ENCODE peak calls at places on chromosomes 16 and 17, in seven cellular contexts. O is neural progenitor cell, U is testis, J is brain microvascular endothelial cell, Q is bronchial epithelial cell, P is endodermal cell, T is tibial nerve. F is an unnamed sample.

GRCh38 chr16:16064874-16065384 is 115.5 kb downstream of the ABCC1 start:
- DNase-seq in O (no peak), U (no peak), J (no peak), Q (no peak), P (no peak), T (no peak), F (no peak)

GRCh38 chr16:5030251-5030870 is 3.4 kb downstream of the NAGPA start:
- DNase-seq in O (no peak), U (no peak), J (no peak), Q (no peak), P (no peak), T (no peak), F (no peak)

GRCh38 chr17:57675427-57675826 is 69.7 kb downstream of the CCDC182 start:
- DNase-seq in O (no peak), U (no peak), J (no peak), Q (no peak), P (no peak), T (no peak), F (no peak)

GRCh38 chr17:71966459-71967313 is 154.1 kb upstream of the SOX9 start:
- DNase-seq in O (no peak), U (no peak), J (no peak), Q (no peak), P (no peak), T (no peak), F (peak; percentile 11)

GRCh38 chr17:72588961-72589360 is 468.1 kb downstream of the SOX9 start:
- DNase-seq in O (no peak), U (peak; percentile 28), J (peak; percentile 40), Q (peak; percentile 98), P (no peak), T (no peak), F (no peak)

GRCh38 chr16:12901597-12902436 is at the start of gene SHISA9:
- DNase-seq in O (peak; percentile 85), U (no peak), J (no peak), Q (no peak), P (peak; percentile 74), T (no peak), F (peak; percentile 18)

GRCh38 chr17:51992864-51993413 is 165.6 kb downstream of the CA10 start:
- DNase-seq in O (no peak), U (no peak), J (no peak), Q (no peak), P (no peak), T (no peak), F (no peak)

GRCh38 chr17:1963250-1963649 is 61.9 kb downstream of the RTN4RL1 start:
- DNase-seq in O (no peak), U (no peak), J (no peak), Q (no peak), P (no peak), T (no peak), F (no peak)

GRCh38 chr16:87762071-87762571 is 3.7 kb downstream of the KLHDC4 start:
- DNase-seq in O (no peak), U (no peak), J (no peak), Q (no peak), P (no peak), T (no peak), F (no peak)

GRCh38 chr17:4623249-4623648 is 18.2 kb downstream of the ALOX15 start:
- DNase-seq in O (no peak), U (no peak), J (peak; percentile 45), Q (peak; percentile 87), P (no peak), T (no peak), F (no peak)

GRCh38 chr17:42067371-42068180 is 17.2 kb upstream of the C17orf113 start:
- DNase-seq in O (peak; percentile 77), U (peak; percentile 81), J (peak; percentile 46), Q (peak; percentile 28), P (peak; percentile 98), T (peak; percentile 66), F (peak; percentile 34)

GRCh38 chr16:53912155-53912554 is 208.2 kb downstream of the FTO start:
- DNase-seq in O (no peak), U (no peak), J (no peak), Q (peak; percentile 80), P (no peak), T (no peak), F (no peak)

GRCh38 chr16:29760567-29761279 is 14.9 kb upstream of the C16orf54 start:
- DNase-seq in O (no peak), U (no peak), J (no peak), Q (no peak), P (no peak), T (no peak), F (no peak)

GRCh38 chr17:48642059-48642842 is 16.1 kb upstream of the HOXB9 start:
- DNase-seq in O (peak; percentile 48), U (no peak), J (no peak), Q (no peak), P (peak; percentile 94), T (no peak), F (no peak)

GRCh38 chr16:83027973-83028372 is 401.2 kb downstream of the CDH13 start:
- DNase-seq in O (no peak), U (no peak), J (no peak), Q (no peak), P (no peak), T (no peak), F (no peak)

GRCh38 chr17:64741038-64741641 is 79.0 kb upstream of the SMURF2 start:
- DNase-seq in O (no peak), U (no peak), J (no peak), Q (no peak), P (no peak), T (no peak), F (peak; percentile 85)

GRCh38 chr16:22946433-22946832 is 132.5 kb downstream of the HS3ST2 start:
- DNase-seq in O (no peak), U (no peak), J (no peak), Q (peak; percentile 71), P (no peak), T (no peak), F (no peak)

GRCh38 chr17:40699880-40700279 is 3.7 kb downstream of the KRT24 start:
- DNase-seq in O (no peak), U (no peak), J (no peak), Q (no peak), P (no peak), T (no peak), F (no peak)

GRCh38 chr17:64084086-64084939 is 45.6 kb downstream of the ERN1 start:
- DNase-seq in O (no peak), U (no peak), J (no peak), Q (peak; percentile 81), P (no peak), T (no peak), F (peak; percentile 29)

GRCh38 chr16:22813223-22813945 is 578 bp upstream of the HS3ST2 start:
- DNase-seq in O (peak; percentile 94), U (peak; percentile 71), J (no peak), Q (peak; percentile 76), P (peak; percentile 97), T (no peak), F (peak; percentile 44)

GRCh38 chr16:28324235-28324886 is 32.0 kb downstream of the SBK1 start:
- DNase-seq in O (no peak), U (no peak), J (no peak), Q (peak; percentile 67), P (no peak), T (no peak), F (no peak)

GRCh38 chr16:1661826-1662225 is 16.3 kb upstream of the JPT2 start:
- DNase-seq in O (no peak), U (no peak), J (no peak), Q (no peak), P (no peak), T (no peak), F (no peak)

GRCh38 chr17:66904760-66905637 is 59.5 kb upstream of the CACNG4 start:
- DNase-seq in O (no peak), U (peak; percentile 60), J (peak; percentile 71), Q (peak; percentile 88), P (no peak), T (no peak), F (no peak)

GRCh38 chr17:83181991-83182619 is 102.7 kb downstream of the METRNL start:
- DNase-seq in O (no peak), U (no peak), J (no peak), Q (no peak), P (peak; percentile 35), T (peak; percentile 3), F (no peak)

GRCh38 chr17:79788989-79789942 is 7.6 kb downstream of the CBX8 start:
- DNase-seq in O (peak; percentile 91), U (no peak), J (no peak), Q (no peak), P (peak; percentile 97), T (no peak), F (no peak)
- H3K4me3 ChIP-seq in O (peak overlapping the region; percentile 54), U (peak overlapping the region; percentile 1), J (no peak overlapping the region), Q (no peak overlapping the region), P (peak overlapping the region; percentile 65), T (peak overlapping the region; percentile 19), F (no peak overlapping the region)

DNA sequence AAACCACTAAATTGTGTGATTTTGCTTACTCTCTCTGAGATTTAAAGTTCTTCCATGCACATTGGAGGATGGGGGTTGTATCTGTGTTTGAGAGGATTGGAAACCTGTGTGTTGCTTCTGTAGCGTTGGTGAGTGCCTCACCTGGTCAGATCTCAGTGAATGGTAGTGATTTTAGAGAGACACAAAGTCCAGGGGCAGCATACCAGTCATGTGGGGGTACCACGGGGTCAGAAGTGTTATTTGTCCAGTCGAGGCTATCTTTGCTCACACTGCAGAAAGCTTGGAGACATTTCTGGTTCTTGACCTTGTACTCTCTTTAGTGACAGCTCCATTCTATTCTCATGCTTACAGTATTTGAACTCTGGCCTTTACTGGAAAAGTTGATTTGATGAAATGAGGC is 23.7 kb downstream of the PRKAR1A start:
- DNase-seq in O (no peak), U (no peak), J (no peak), Q (no peak), P (no peak), T (no peak), F (no peak)
- H3K36me3 ChIP-seq in O (peaks cover 7% of the 10 kb centered on the region), U (no peaks in the 10 kb centered on the region), J (peaks cover 45% of the 10 kb centered on the region), Q (peaks cover 6% of the 10 kb centered on the region), P (peaks cover 95% of the 10 kb centered on the region), T (no peaks in the 10 kb centered on the region), F (peaks cover 69% of the 10 kb centered on the region)

DNA sequence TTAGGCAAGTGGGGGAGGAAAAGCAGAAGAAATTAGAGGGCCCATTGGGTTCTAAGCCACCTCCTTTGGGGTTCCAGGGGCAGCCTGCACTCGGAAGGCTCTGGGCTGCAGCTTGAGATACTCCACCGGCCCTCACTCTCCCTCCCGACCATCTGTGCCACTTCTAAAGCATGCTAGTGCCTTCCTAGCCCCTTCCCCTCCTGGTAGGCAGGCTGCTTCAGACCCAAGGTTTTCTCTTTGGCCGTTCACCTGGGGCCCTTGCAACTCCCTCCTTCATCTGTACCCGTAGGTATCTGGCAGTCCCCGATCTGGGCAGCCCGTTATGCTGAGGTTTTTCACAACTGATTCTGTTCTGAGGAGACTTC is 98.5 kb downstream of the RAB11FIP4 start:
- DNase-seq in O (no peak), U (no peak), J (no peak), Q (no peak), P (no peak), T (no peak), F (no peak)
- H3K4me3 ChIP-seq in O (peak overlapping the region; percentile 99), U (no peak overlapping the region), J (no peak overlapping the region), Q (no peak overlapping the region), P (peak overlapping the region; percentile 81), T (no peak overlapping the region), F (no peak overlapping the region)

DNA sequence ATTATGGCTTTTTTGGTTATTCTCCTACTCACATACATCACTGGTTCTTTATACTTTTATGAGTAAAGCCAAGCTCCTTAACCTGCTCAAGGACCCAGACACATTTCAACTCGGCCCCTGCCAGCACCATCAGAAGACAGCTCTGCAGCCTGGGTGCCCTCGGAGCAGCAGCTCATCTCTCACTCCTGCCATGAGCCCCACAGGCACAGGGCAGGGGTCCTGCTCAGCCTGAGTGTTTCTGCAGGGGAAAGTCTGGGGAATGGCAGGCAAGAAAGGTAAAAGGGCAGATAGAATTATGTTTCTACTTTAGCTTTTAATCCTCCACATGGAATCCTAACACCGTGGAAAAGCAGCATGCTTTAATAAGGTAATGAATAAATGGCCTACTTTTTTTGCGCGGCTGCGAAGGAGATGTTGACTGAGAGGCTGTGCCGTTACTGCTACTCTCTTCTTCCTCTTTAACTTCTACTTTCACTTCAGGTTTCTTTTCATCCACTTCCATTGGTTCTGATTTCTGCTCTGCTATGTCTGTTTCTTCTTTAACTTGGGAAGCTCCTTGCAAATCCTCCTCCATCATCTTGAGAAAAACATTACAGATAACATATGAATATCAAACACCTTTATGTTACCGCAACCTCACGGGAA is 50.1 kb upstream of the TRAP1 start:
- DNase-seq in O (no peak), U (peak; percentile 6), J (no peak), Q (no peak), P (peak; percentile 34), T (no peak), F (no peak)
- H3K36me3 ChIP-seq in O (peaks cover 5% of the 10 kb centered on the region), U (no peaks in the 10 kb centered on the region), J (peaks cover 36% of the 10 kb centered on the region), Q (peaks cover 21% of the 10 kb centered on the region), P (peaks cover 73% of the 10 kb centered on the region), T (peaks cover 27% of the 10 kb centered on the region), F (peaks cover 76% of the 10 kb centered on the region)